ENCODE peak calls at places on chromosomes 7 and 10, in five cellular contexts. One of them, this sample, is unnamed.

GRCh38 chr7:11623093-11623678 is 208.8 kb downstream of the THSD7A start:
- DNase-seq in hippocampal formation: no peak
- DNase-seq in cardiac septum: no peak
- DNase-seq in T-cell: no peak
- DNase-seq in AG08395: no peak
- DNase-seq in this sample: no peak

GRCh38 chr7:130278892-130279690 is 12.4 kb downstream of the CPA2 start:
- DNase-seq in hippocampal formation: no peak
- DNase-seq in cardiac septum: no peak
- DNase-seq in T-cell: no peak
- DNase-seq in AG08395: no peak
- DNase-seq in this sample: no peak

GRCh38 chr7:138684360-138684759 is 16.8 kb downstream of the SVOPL start:
- DNase-seq in hippocampal formation: no peak
- DNase-seq in cardiac septum: no peak
- DNase-seq in T-cell: no peak
- DNase-seq in AG08395: no peak
- DNase-seq in this sample: no peak

GRCh38 chr7:22586806-22587180 is 86.8 kb upstream of the STEAP1B start:
- DNase-seq in hippocampal formation: no peak
- DNase-seq in cardiac septum: no peak
- DNase-seq in T-cell: no peak
- DNase-seq in AG08395: no peak
- DNase-seq in this sample: no peak

GRCh38 chr10:86556532-86556931 is 34.9 kb upstream of the WAPL start:
- DNase-seq in hippocampal formation: no peak
- DNase-seq in cardiac septum: no peak
- DNase-seq in T-cell: no peak
- DNase-seq in AG08395: no peak
- DNase-seq in this sample: no peak

GRCh38 chr7:114310344-114311118 is 104.1 kb upstream of the FOXP2 start:
- DNase-seq in hippocampal formation: no peak
- DNase-seq in cardiac septum: no peak
- DNase-seq in T-cell: no peak
- DNase-seq in AG08395: no peak
- DNase-seq in this sample: no peak

GRCh38 chr7:99839560-99840011 is 11.8 kb downstream of the CYP3A43 start:
- DNase-seq in hippocampal formation: no peak
- DNase-seq in cardiac septum: no peak
- DNase-seq in T-cell: no peak
- DNase-seq in AG08395: no peak
- DNase-seq in this sample: no peak

GRCh38 chr10:72081210-72081609 is 7.1 kb downstream of the SPOCK2 start:
- DNase-seq in hippocampal formation: no peak
- DNase-seq in cardiac septum: no peak
- DNase-seq in T-cell: no peak
- DNase-seq in AG08395: no peak
- DNase-seq in this sample: no peak

GRCh38 chr7:13850185-13850752 is 139.2 kb downstream of the ETV1 start:
- DNase-seq in hippocampal formation: no peak
- DNase-seq in cardiac septum: no peak
- DNase-seq in T-cell: peak; percentile 23
- DNase-seq in AG08395: peak; percentile 93
- DNase-seq in this sample: no peak

GRCh38 chr7:64876792-64877713 is 26.0 kb upstream of the ZNF273 start:
- DNase-seq in hippocampal formation: peak; percentile 45
- DNase-seq in cardiac septum: peak; percentile 79
- DNase-seq in T-cell: peak; percentile 51
- DNase-seq in AG08395: peak; percentile 79
- DNase-seq in this sample: peak; percentile 84

GRCh38 chr10:103246328-103246727 is 641 bp downstream of the RPEL1 start:
- DNase-seq in hippocampal formation: no peak
- DNase-seq in cardiac septum: no peak
- DNase-seq in T-cell: no peak
- DNase-seq in AG08395: no peak
- DNase-seq in this sample: no peak

This sample was measured in nucleus accumbens.